ENCODE peak calls at places on chromosomes 11 and 22, in four cellular contexts. P is mesenchymal stem cell, E is MM.1S, T is fibroblast of lung. Z is an unnamed sample.

GRCh38 chr11:36500315-36500721 is 9.8 kb downstream of the TRAF6 start:
- DNase-seq in E (peak), P (peak), T (peak), Z (peak)

GRCh38 chr11:69497221-69497787 is 15.8 kb downstream of the LINC01488 start:
- DNase-seq in T (peak), E (no peak), P (peak), Z (peak)

GRCh38 chr22:46367707-46368191 is 32.2 kb downstream of the TRMU start:
- DNase-seq in T (peak), E (peak), P (peak), Z (peak)

GRCh38 chr11:73225001-73225686 is 7.1 kb downstream of the P2RY2 start:
- DNase-seq in E (no peak), P (no peak), T (no peak), Z (no peak)

GRCh38 chr11:132037467-132037862 is 667.0 kb downstream of the NTM start:
- DNase-seq in P (no peak), T (no peak), E (no peak), Z (no peak)

GRCh38 chr11:4903484-4903883 is at the start of gene OR51A7:
- DNase-seq in T (no peak), P (no peak), E (no peak), Z (no peak)

GRCh38 chr11:120191058-120191457 is 19.8 kb upstream of the OAF start:
- DNase-seq in P (no peak), T (no peak), E (no peak), Z (no peak)

GRCh38 chr11:16825091-16825490 is 86.6 kb downstream of the C11orf58 start:
- DNase-seq in P (no peak), T (no peak), E (no peak), Z (no peak)

GRCh38 chr11:47186076-47186936 is at the start of gene PACSIN3:
- DNase-seq in P (peak), E (peak), T (peak), Z (peak)

GRCh38 chr22:23180301-23180892 is at the start of gene BCR:
- DNase-seq in E (peak), T (peak), P (peak), Z (peak)

GRCh38 chr11:9691865-9692264 is 28.0 kb downstream of the SWAP70 start:
- DNase-seq in T (peak), E (no peak), P (peak), Z (peak)

GRCh38 chr11:109423114-109423859 is 1.3 kb downstream of the C11orf87 start:
- DNase-seq in P (peak), T (peak), E (no peak), Z (peak)

GRCh38 chr11:15106201-15106965 is 8.3 kb upstream of the INSC start:
- DNase-seq in T (peak), E (no peak), P (peak), Z (peak)

GRCh38 chr11:93444671-93445073 is 98.5 kb downstream of the SMCO4 start:
- DNase-seq in E (no peak), P (no peak), T (no peak), Z (peak)
- H2AFZ ChIP-seq in E (no peak), P (no peak), T (no peak), Z (no peak)

GRCh38 chr11:62507023-62507422 is 39.6 kb downstream of the AHNAK start:
- DNase-seq in P (no peak), T (no peak), E (no peak), Z (no peak)
- H2AFZ ChIP-seq in P (no peak), T (no peak), E (no peak), Z (no peak)

DNA sequence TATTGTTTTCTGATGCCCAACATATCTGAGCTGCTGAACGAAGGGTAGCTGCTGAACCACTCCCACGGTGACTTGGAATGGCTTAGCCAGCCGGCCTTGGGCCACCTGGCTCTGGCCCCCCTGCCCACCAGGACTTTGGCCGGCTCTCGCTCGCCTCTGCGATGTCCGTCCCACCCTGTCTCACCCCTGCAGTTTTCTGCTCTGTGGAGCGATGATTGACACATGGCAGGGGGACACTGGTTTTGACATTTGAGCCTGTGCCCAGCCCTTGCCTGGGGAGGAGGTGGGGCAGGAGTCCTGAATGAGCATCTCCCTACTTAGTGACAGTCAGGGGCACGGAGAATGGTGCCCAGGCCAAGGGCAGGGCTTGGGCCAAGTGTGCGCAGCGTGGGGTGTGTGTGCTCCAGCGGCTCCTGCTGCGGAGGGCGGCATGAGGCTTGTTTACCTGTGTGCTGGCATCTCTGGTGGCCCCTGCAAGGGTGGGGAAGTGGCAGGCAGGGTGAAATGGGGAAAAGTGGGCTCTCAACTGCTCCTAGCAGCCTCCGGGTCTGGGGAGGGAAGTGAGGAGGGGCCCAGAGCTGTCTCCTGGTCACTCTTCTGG is 15.7 kb upstream of the CDKN1C start:
- DNase-seq in P (no peak), E (no peak), T (no peak), Z (no peak)
- H2AFZ ChIP-seq in P (peak), E (peak), T (peak), Z (peak)

GRCh38 chr11:67489203-67489859 is 6.5 kb downstream of the AIP start:
- DNase-seq in T (no peak), E (no peak), P (no peak), Z (no peak)
- H2AFZ ChIP-seq in T (no peak), E (no peak), P (no peak), Z (no peak)

GRCh38 chr11:18765554-18765953 is 26.0 kb downstream of the PTPN5 start:
- DNase-seq in P (no peak), T (peak), E (no peak), Z (peak)
- H2AFZ ChIP-seq in P (no peak), T (no peak), E (no peak), Z (no peak)

Z was measured in GM23248.